ENCODE peak calls at places on chromosomes 4 and X, in four cellular contexts. I is upper lobe of right lung; R is CD8-positive, alpha-beta memory T cell; K is H9. Q is an unnamed sample.
A peak's percentile ranks its signal among the peaks of the same experiment; 100 is the strongest.

GRCh38 chrX:35416783-35417182 is 381.4 kb upstream of the MAGEB16 start:
- DNase-seq in I (no peak), R (no peak), K (no peak), Q (no peak)

GRCh38 chrX:153370293-153371055 is 30.7 kb downstream of the PNMA6E start:
- DNase-seq in R (no peak), K (no peak), I (no peak), Q (no peak)

GRCh38 chrX:33207056-33207455 is 4.3 kb downstream of the DMD start:
- DNase-seq in R (no peak), K (no peak), I (no peak), Q (no peak)

GRCh38 chr4:126957555-126958440 is 675.0 kb upstream of the INTU start:
- DNase-seq in K (no peak), I (no peak), R (no peak), Q (no peak)

GRCh38 chr4:176593943-176594342 is 198.8 kb downstream of the VEGFC start:
- DNase-seq in R (no peak), I (no peak), K (no peak), Q (no peak)

GRCh38 chr4:60039908-60040307 is 1160.2 kb upstream of the ADGRL3 start:
- DNase-seq in I (no peak), K (no peak), R (no peak), Q (no peak)

GRCh38 chrX:112769034-112769433 is 71.6 kb downstream of the AMOT start:
- DNase-seq in I (no peak), K (no peak), R (no peak), Q (no peak)

GRCh38 chr4:65502151-65502691 is 168.1 kb downstream of the EPHA5 start:
- DNase-seq in K (no peak), R (no peak), I (no peak), Q (no peak)

GRCh38 chrX:28625223-28625622 is 38.0 kb downstream of the IL1RAPL1 start:
- DNase-seq in R (no peak), I (no peak), K (peak; percentile 53), Q (no peak)

GRCh38 chrX:131565909-131566308 is 22.0 kb downstream of the OR13H1 start:
- DNase-seq in K (no peak), I (no peak), R (no peak), Q (no peak)

GRCh38 chr4:52951016-52951415 is 88.9 kb downstream of the RASL11B start:
- DNase-seq in I (no peak), K (no peak), R (no peak), Q (no peak)

GRCh38 chrX:24506082-24506481 is 41.0 kb downstream of the PDK3 start:
- DNase-seq in K (no peak), I (no peak), R (no peak), Q (no peak)

GRCh38 chrX:23784487-23785301 is 1.7 kb downstream of the SAT1 start:
- DNase-seq in K (no peak), R (no peak), I (no peak), Q (no peak)

GRCh38 chrX:116490091-116490490 is 27.3 kb upstream of the CT83 start:
- DNase-seq in K (no peak), I (no peak), R (no peak), Q (no peak)

GRCh38 chrX:47366051-47366722 is 4.2 kb upstream of the ZNF157 start:
- DNase-seq in K (peak; percentile 80), I (peak; percentile 73), R (peak; percentile 74), Q (peak; percentile 68)

GRCh38 chr4:666822-667544 is 7.1 kb downstream of the ATP5ME start:
- DNase-seq in R (no peak), K (no peak), I (no peak), Q (no peak)

GRCh38 chr4:244471-244870 is 60.8 kb downstream of the ZNF732 start:
- DNase-seq in R (peak; percentile 44), I (no peak), K (peak; percentile 27), Q (no peak)

GRCh38 chrX:28757290-28757689 is 170.0 kb downstream of the IL1RAPL1 start:
- DNase-seq in R (no peak), I (no peak), K (no peak), Q (no peak)

GRCh38 chr4:7817877-7818675 is 121.6 kb downstream of the AFAP1 start:
- DNase-seq in I (peak; percentile 26), K (no peak), R (no peak), Q (no peak)

GRCh38 chr4:112559053-112559452 is 43.1 kb upstream of the NEUROG2 start:
- DNase-seq in I (no peak), K (no peak), R (no peak), Q (no peak)

GRCh38 chr4:157128395-157128794 is 52.4 kb downstream of the GLRB start:
- DNase-seq in K (no peak), I (no peak), R (no peak), Q (no peak)

GRCh38 chrX:150844016-150844415 is 54.5 kb downstream of the CD99L2 start:
- DNase-seq in I (no peak), K (no peak), R (no peak), Q (no peak)

GRCh38 chr4:150950657-150951056 is 64.4 kb downstream of the LRBA start:
- DNase-seq in I (no peak), R (no peak), K (no peak), Q (no peak)

GRCh38 chrX:15903186-15903681 is 48.6 kb upstream of the AP1S2 start:
- DNase-seq in K (no peak), R (no peak), I (no peak), Q (no peak)

GRCh38 chr4:168979338-168979737 is 30.7 kb downstream of the CBR4 start:
- DNase-seq in I (no peak), R (no peak), K (no peak), Q (no peak)
- H3K9me3 ChIP-seq in I (peaks cover 10% of the 10 kb centered on the region), R (no peaks in the 10 kb centered on the region), K (peaks cover 6% of the 10 kb centered on the region), Q (no peaks in the 10 kb centered on the region)

DNA sequence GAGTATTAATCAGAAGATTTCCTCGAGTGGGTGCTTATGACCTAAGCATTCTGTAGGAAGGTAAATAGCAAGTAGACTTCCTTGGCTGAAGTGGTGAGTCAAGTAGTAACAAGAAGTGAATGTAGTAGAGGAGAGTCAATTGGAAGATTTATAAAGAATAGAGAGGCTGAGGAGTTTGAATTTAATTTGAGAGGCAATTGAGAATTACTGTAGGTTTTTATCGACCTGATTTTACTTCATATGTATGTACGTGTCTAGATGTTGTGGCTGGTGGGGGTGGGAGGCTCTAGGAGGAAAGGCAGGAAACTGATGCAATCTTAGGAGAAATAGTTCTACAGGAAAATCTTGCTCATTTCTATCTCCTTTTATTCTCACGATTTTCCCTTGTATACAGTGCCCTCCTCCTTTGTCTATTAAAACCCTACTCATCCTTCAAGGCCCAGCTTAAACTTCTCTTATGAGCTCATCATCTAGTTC is 8.7 kb downstream of the OGT start:
- DNase-seq in I (no peak), K (no peak), R (no peak), Q (no peak)
- H3K27ac ChIP-seq in I (no peak overlapping the region), K (no peak overlapping the region), R (no peak overlapping the region), Q (no peak overlapping the region)

GRCh38 chr4:33650036-33650435 is 2594.3 kb downstream of the ARAP2 start:
- DNase-seq in K (no peak), R (no peak), I (no peak), Q (no peak)
- H3K9me3 ChIP-seq in K (no peaks in the 10 kb centered on the region), R (no peaks in the 10 kb centered on the region), I (no peaks in the 10 kb centered on the region), Q (no peaks in the 10 kb centered on the region)

GRCh38 chr4:47763279-47763678 is 74.6 kb downstream of the CORIN start:
- DNase-seq in K (no peak), I (no peak), R (no peak), Q (no peak)
- H3K27ac ChIP-seq in K (no peak overlapping the region), I (no peak overlapping the region), R (no peak overlapping the region), Q (no peak overlapping the region)

DNA sequence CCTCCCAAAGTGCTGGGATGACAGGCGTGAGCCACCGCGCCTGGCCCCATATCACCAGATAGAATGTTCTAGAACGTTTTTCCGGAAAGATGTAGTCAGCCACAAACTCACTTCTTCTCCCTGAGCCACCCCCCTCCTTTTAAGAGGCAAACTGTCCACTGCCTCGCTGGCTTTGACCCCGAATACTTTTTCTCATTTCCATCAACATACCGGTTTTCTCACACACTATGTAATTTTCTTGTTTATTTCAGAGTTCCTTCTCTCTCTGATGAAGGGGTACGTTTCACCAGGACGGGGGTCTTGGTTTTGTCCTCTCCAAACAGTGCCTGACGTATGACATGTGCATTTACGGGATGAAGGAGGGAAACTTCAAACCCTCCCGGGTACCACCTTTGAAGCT is 74.0 kb downstream of the CRLF2 start:
- DNase-seq in I (no peak), K (peak; percentile 12), R (no peak), Q (peak; percentile 34)
- H3K9me3 ChIP-seq in I (no peaks in the 10 kb centered on the region), K (no peaks in the 10 kb centered on the region), R (no peaks in the 10 kb centered on the region), Q (peaks cover 9% of the 10 kb centered on the region)

DNA sequence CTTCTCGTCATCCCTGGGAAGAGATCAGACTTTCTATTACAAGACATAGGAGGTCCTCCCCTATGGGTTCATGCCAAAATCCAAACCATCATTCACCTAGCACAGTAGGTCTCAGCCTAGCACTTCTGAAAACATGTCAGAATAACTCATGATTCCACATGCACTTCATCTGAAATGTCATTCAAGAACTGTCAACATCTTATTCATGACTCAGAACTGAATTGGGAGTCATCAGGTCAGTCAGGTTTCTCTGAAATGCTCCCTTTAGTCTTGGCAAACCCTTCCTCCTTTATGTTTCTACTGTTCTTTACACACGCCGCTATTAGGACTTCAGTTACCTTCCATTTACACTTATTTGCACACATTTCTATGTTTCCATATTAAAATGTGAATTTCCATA is 67.2 kb downstream of the ANTXR2 start:
- DNase-seq in R (no peak), K (no peak), I (no peak), Q (no peak)
- H3K27ac ChIP-seq in R (peak overlapping the region; percentile 35), K (no peak overlapping the region), I (no peak overlapping the region), Q (no peak overlapping the region)